ENCODE peak calls at places on chromosomes 3 and 15, in six cellular contexts. H is AG04450, J is cardiac fibroblast, M is hepatocyte, P is HFFc6, K is tibial artery. X is an unnamed sample.

GRCh38 chr3:154040283-154040682 is 80.9 kb upstream of the ARHGEF26 start:
- DNase-seq in H (no peak), J (peak; percentile 46), M (peak; percentile 22), P (no peak), K (no peak), X (peak; percentile 26)

GRCh38 chr3:107838196-107838595 is 252.6 kb downstream of the CD47 start:
- DNase-seq in H (no peak), J (no peak), M (no peak), P (no peak), K (no peak), X (no peak)

GRCh38 chr3:33027091-33027490 is 69.9 kb downstream of the GLB1 start:
- DNase-seq in H (no peak), J (no peak), M (no peak), P (no peak), K (no peak), X (no peak)

GRCh38 chr15:96125681-96126080 is 204.8 kb upstream of the NR2F2 start:
- DNase-seq in H (no peak), J (peak; percentile 74), M (no peak), P (peak; percentile 45), K (no peak), X (no peak)

GRCh38 chr3:186414735-186415419 is 52.8 kb upstream of the DGKG start:
- DNase-seq in H (peak; percentile 20), J (peak; percentile 94), M (no peak), P (peak; percentile 94), K (no peak), X (peak; percentile 48)

GRCh38 chr3:141840737-141841544 is 35.5 kb upstream of the ATP1B3 start:
- DNase-seq in H (no peak), J (peak; percentile 86), M (no peak), P (no peak), K (no peak), X (no peak)

GRCh38 chr15:90994059-90994416 is 297 bp downstream of the PRC1 start:
- DNase-seq in H (no peak), J (no peak), M (peak; percentile 52), P (no peak), K (no peak), X (no peak)

GRCh38 chr3:102299125-102299877 is 135.5 kb upstream of the ZPLD1 start:
- DNase-seq in H (no peak), J (no peak), M (no peak), P (no peak), K (no peak), X (no peak)

GRCh38 chr3:111283165-111283564 is 211.5 kb downstream of the NECTIN3 start:
- DNase-seq in H (no peak), J (peak; percentile 40), M (no peak), P (no peak), K (no peak), X (no peak)

GRCh38 chr3:114711321-114711891 is 417.6 kb downstream of the TIGIT start:
- DNase-seq in H (no peak), J (no peak), M (no peak), P (no peak), K (no peak), X (no peak)

GRCh38 chr3:184211297-184211696 is 18.1 kb upstream of the VWA5B2 start:
- DNase-seq in H (no peak), J (no peak), M (no peak), P (no peak), K (no peak), X (no peak)

GRCh38 chr3:129934234-129935123 is 40.0 kb upstream of the TRH start:
- DNase-seq in H (no peak), J (peak; percentile 43), M (peak; percentile 52), P (no peak), K (no peak), X (peak; percentile 49)

GRCh38 chr15:85100186-85100937 is 118.7 kb downstream of the PDE8A start:
- DNase-seq in H (no peak), J (peak; percentile 7), M (no peak), P (no peak), K (no peak), X (no peak)

GRCh38 chr3:47434849-47435248 is 40.9 kb downstream of the SCAP start:
- DNase-seq in H (no peak), J (no peak), M (no peak), P (no peak), K (no peak), X (no peak)

GRCh38 chr3:5006755-5007202 is 27.5 kb downstream of the BHLHE40 start:
- DNase-seq in H (no peak), J (peak; percentile 32), M (no peak), P (no peak), K (peak; percentile 41), X (no peak)

GRCh38 chr3:170477395-170477794 is 58.7 kb downstream of the CLDN11 start:
- DNase-seq in H (no peak), J (peak; percentile 49), M (no peak), P (no peak), K (no peak), X (no peak)

GRCh38 chr3:189573004-189573403 is 58.2 kb upstream of the TP63 start:
- DNase-seq in H (no peak), J (peak; percentile 20), M (no peak), P (no peak), K (no peak), X (no peak)

GRCh38 chr3:129022114-129022994 is 21.2 kb downstream of the EFCC1 start:
- DNase-seq in H (peak; percentile 53), J (peak; percentile 34), M (no peak), P (no peak), K (no peak), X (no peak)

GRCh38 chr15:99371180-99372103 is 120.2 kb downstream of the LRRC28 start:
- DNase-seq in H (no peak), J (peak; percentile 64), M (no peak), P (no peak), K (no peak), X (no peak)
- TF ChIP-seq CTCF in H (no peak), J (no peak), M (no peak), P (peak; percentile 41), K (no peak), X (no peak)

DNA sequence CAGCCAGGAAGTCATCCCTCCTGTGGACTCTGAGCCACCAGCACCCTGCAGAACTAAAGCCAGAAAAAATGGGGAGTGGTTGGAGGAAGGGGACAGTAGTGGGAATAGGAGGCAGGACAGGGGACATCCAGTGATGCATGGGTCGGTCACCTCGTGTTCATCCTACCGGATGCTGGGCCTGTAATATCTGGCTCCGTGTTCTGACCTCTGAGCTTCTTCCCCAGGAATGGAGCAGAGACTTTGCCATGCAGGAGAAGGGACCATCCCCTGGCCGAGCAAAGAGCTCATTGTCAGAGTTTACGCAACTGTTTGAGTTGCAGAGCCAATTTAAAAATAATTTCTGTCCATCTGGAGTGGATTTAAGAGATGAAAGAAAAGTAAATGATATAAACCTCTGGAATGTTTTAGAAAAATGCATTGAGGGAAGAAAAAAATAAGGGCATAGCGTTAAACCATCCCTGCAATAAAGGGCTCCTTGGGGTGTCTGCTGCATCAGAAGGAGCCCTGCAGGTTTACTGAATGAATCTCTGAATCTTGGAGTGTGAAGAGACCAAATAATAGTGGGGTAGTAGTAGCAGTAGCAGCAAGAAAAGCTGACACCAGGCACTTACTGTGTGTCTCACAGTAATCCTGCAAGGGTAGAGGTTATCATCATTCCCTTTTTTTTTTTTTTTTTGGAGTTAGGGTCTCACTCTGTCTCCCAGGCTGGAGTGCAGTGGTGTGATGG is 70.9 kb downstream of the AAGAB start:
- DNase-seq in H (no peak), J (peak; percentile 45), M (no peak), P (peak; percentile 80), K (peak; percentile 33), X (no peak)
- TF ChIP-seq CTCF in H (no peak), J (no peak), M (no peak), P (no peak), K (no peak), X (no peak)

GRCh38 chr3:123025642-123026521 is 1.7 kb downstream of the SEMA5B start:
- DNase-seq in H (no peak), J (no peak), M (peak; percentile 53), P (no peak), K (no peak), X (peak; percentile 3)

GRCh38 chr3:123031051-123031450 is 3.5 kb upstream of the SEMA5B start:
- DNase-seq in H (no peak), J (no peak), M (no peak), P (no peak), K (no peak), X (no peak)

GRCh38 chr3:123026551-123027291 is 842 bp downstream of the SEMA5B start:
- DNase-seq in H (no peak), J (no peak), M (peak; percentile 37), P (no peak), K (no peak), X (peak; percentile 9)

GRCh38 chr3:123028233-123028828 is 768 bp upstream of the SEMA5B start:
- DNase-seq in H (peak; percentile 52), J (peak; percentile 80), M (peak; percentile 75), P (peak; percentile 50), K (peak; percentile 51), X (peak; percentile 22)

DNA sequence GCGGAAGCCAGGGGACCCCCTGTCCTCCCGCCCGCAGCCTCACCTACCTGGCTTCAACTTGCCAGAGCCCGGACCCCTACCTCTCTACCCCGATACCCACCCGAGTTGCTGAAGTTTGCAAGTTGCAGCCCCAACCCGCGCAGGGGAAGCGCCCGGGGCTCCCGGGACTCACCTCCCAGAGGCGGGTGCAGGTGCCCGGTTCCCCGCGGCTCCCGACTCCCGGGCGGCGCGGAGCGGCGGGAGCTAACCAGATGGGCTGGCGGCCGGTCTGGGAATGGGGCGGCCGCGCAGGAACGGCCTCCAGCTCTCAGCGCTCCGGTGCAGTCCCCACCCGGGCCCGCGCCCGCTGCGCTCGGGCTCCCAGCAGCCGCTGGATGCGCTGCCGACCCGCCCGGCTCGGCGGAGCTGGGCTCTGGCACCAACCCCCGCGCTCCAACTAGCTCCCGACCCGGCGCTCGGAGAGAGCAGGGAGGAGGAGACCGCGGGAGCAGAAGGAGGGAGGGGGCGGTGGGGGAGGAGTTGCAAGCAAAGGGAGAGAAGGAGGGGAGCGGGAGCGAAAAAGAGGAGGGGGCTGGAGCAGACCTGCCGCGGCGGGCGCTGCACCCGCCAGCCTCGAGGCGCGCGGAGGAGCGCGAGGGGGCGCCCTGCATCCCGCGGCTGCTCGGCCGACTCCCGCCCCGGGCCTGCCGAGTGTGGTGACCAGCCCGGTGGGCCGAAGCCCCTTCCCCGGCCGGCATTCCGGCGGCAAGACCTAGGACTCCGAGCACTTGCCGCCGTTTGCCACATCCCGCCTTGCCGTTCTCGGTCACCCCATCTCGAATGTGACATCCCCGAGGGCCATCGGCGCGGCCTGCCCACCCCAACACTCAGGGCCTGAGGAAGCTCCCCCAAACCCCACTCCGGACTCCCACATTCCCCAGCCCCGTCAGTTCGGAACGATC is at the start of gene SEMA5B:
- DNase-seq in H (no peak), J (peak; percentile 23), M (peak; percentile 70), P (no peak), K (no peak), X (peak; percentile 43)
- TF ChIP-seq CTCF in H (peak; percentile 4), J (no peak), M (peak; percentile 55), P (peak; percentile 41), K (peak; percentile 41), X (peak; percentile 48)

GRCh38 chr3:14235003-14235876 is 56.6 kb downstream of the LSM3 start:
- DNase-seq in H (no peak), J (no peak), M (peak; percentile 57), P (no peak), K (no peak), X (peak; percentile 54)

GRCh38 chr3:14235896-14236295 is 57.3 kb downstream of the LSM3 start:
- DNase-seq in H (no peak), J (no peak), M (peak; percentile 55), P (no peak), K (no peak), X (no peak)

GRCh38 chr3:14231998-14232501 is 53.4 kb downstream of the LSM3 start:
- DNase-seq in H (peak; percentile 70), J (peak; percentile 45), M (no peak), P (peak; percentile 53), K (no peak), X (no peak)

GRCh38 chr3:14237431-14237830 is 58.8 kb downstream of the LSM3 start:
- DNase-seq in H (no peak), J (no peak), M (no peak), P (no peak), K (no peak), X (no peak)

GRCh38 chr3:14234197-14235002 is 55.8 kb downstream of the LSM3 start:
- DNase-seq in H (no peak), J (no peak), M (peak; percentile 57), P (no peak), K (no peak), X (peak; percentile 66)
- TF ChIP-seq CTCF in H (no peak), J (no peak), M (no peak), P (no peak), K (no peak), X (no peak)

X was measured in Calu3.